ENCODE peak calls at places on chromosomes 7 and 10, in five cellular contexts. N is SK-N-SH, O is stomach, I is suprapubic skin, V is SK-N-MC. K is an unnamed sample.
A peak's percentile ranks its signal among the peaks of the same experiment; 100 is the strongest.

GRCh38 chr7:48899932-48900331 is 24.4 kb upstream of the CDC14C start:
- DNase-seq in N (no peak), O (no peak), I (no peak), V (no peak), K (no peak)

GRCh38 chr10:83983578-83984255 is 155.6 kb upstream of the GHITM start:
- DNase-seq in N (no peak), O (no peak), I (no peak), V (no peak), K (no peak)

GRCh38 chr7:5514440-5515035 is 90.9 kb upstream of the TNRC18 start:
- DNase-seq in N (no peak), O (no peak), I (no peak), V (no peak), K (no peak)

GRCh38 chr10:100883322-100883821 is 29.4 kb upstream of the SLF2 start:
- DNase-seq in N (no peak), O (no peak), I (no peak), V (no peak), K (no peak)

GRCh38 chr10:91551856-91552255 is 81.0 kb downstream of the PPP1R3C start:
- DNase-seq in N (peak; percentile 55), O (peak; percentile 38), I (no peak), V (no peak), K (no peak)

GRCh38 chr7:45874408-45875131 is 1.7 kb upstream of the CCDC201 start:
- DNase-seq in N (no peak), O (no peak), I (no peak), V (no peak), K (no peak)

GRCh38 chr10:4033341-4033896 is 248.4 kb upstream of the KLF6 start:
- DNase-seq in N (no peak), O (no peak), I (no peak), V (no peak), K (no peak)

GRCh38 chr10:75203724-75204123 is 6.9 kb upstream of the VDAC2 start:
- DNase-seq in N (no peak), O (peak; percentile 1), I (no peak), V (no peak), K (no peak)

GRCh38 chr7:20269726-20270125 is 52.5 kb upstream of the MACC1 start:
- DNase-seq in N (no peak), O (no peak), I (no peak), V (no peak), K (no peak)

GRCh38 chr7:68785036-68785435 is 813.2 kb upstream of the AUTS2 start:
- DNase-seq in N (no peak), O (no peak), I (no peak), V (no peak), K (no peak)

GRCh38 chr10:107168739-107169138 is 4.2 kb upstream of the SORCS1 start:
- DNase-seq in N (no peak), O (no peak), I (no peak), V (no peak), K (no peak)

GRCh38 chr10:132859084-132859855 is 73.3 kb upstream of the NKX6-2 start:
- DNase-seq in N (no peak), O (no peak), I (no peak), V (no peak), K (peak; percentile 39)

DNA sequence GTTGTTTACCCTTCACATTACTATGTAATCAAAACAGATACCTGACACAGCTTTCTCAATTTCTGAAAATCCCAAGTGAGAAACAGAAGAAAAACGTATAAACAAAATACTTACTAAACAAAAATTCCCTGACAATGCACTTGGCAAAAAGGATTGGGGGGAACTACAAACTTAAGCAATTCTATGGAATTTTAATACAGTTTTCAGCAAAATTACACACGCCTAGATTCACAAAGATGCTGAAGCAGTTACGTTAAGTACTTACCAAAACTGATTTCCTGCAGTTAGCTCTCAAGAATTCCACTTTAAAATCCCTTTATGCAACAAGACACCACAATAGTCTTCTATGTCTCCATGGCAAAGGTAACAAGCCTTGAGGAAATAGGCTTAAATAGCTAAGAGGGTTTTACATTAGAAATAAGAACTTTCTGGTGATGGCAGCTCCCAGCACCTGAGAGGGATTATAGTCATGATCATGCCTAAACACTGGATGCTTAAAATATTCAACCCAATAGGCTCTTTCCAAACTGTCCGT is 10.8 kb downstream of the TOMM7 start:
- DNase-seq in N (no peak), O (no peak), I (no peak), V (no peak), K (no peak)
- TF ChIP-seq POLR2AphosphoS5 in N (no peak), O (no peak), I (no peak), V (no peak), K (no peak)

DNA sequence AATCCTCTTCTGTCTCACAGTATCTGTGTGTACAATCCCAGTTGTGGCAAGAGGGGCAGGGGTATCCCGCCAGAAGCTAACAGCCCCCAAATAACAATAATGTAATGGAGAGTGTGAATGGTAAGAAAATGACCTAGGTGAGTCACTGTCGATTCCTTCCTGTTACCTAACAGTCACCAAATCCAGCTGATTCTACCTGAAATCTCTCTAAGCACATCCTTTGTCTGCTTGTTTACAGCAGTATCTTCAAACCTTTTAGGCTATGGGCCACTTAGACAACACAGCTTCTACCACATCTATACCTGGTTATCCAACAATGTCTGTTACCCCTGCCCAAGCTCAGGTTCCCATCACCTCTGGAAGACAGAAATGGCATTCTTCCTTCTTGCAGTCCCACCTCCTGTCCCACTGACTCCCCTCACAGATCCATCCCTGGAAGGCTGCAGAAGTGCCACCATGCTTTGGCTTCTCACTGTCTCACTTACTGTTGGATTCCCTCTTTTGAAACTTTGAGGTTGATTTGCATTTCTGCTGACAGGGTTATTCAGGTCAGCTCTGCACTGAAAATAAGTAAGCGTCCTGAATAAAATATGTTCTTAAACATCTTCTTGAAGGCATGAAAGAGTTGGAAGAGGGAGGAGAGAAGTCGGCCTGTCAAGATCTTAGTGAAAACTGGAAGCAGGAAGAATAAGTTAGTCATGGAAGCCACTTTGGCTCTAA is 13.1 kb downstream of the PIP4K2A start:
- DNase-seq in N (no peak), O (no peak), I (no peak), V (no peak), K (no peak)
- TF ChIP-seq POLR2AphosphoS5 in N (no peak), O (no peak), I (no peak), V (no peak), K (no peak)

GRCh38 chr7:44461387-44461786 is 29.1 kb downstream of the NUDCD3 start:
- DNase-seq in N (no peak), O (no peak), I (no peak), V (no peak), K (no peak)
- TF ChIP-seq POLR2AphosphoS5 in N (no peak), O (no peak), I (no peak), V (no peak), K (no peak)

GRCh38 chr7:104152468-104152867 is 55.3 kb downstream of the ORC5 start:
- DNase-seq in N (no peak), O (no peak), I (no peak), V (no peak), K (no peak)
- TF ChIP-seq POLR2AphosphoS5 in N (no peak), O (no peak), I (no peak), V (no peak), K (no peak)

GRCh38 chr10:119284679-119285096 is 77.3 kb downstream of the GRK5 start:
- DNase-seq in N (no peak), O (peak; percentile 67), I (no peak), V (no peak), K (peak; percentile 66)
- TF ChIP-seq POLR2AphosphoS5 in N (no peak), O (peak; percentile 7), I (no peak), V (no peak), K (peak; percentile 28)

DNA sequence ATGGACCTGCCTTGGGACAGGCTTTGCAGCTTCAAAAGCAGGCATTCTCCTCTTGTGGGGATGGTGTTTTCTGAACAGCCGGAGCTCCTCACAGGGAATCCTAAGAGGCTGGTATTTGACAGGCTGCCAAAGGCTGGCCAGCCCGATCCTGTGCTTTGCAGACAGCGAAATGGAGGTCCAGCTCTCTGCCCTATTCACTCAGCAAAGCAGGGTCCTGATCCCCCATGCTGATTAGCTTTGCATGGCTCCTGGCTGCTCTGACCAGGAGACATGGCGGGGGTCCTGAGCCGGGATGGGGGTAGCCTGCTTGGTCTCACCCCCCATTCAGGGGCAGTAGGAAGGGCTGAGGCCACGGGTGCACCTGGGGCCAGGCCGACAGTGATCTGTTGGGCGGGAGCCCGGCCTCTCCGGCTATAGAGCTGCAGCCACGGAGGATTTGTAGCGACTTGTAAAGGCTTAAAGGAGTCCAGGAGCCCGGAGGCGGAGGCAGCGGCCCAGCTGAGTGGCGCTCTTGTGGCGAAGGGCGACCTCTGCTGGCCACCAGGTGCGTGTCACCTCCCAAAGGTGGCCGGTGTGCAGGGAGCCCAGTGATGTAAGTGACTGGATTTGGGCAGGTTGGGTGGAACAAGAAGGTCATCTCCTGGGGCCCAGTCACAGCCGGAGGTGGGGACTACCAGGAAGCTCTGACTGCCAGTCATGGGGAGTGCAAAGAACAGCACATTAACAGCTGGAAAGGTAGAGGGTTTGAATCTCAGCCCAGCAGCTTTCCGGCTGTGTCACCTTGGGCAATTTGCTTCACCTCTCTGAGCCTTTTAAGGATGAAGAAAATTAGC is 126.5 kb downstream of the ZMIZ1 start:
- DNase-seq in N (peak; percentile 85), O (peak; percentile 92), I (peak; percentile 95), V (peak; percentile 10), K (peak; percentile 96)
- TF ChIP-seq POLR2AphosphoS5 in N (no peak), O (peak; percentile 85), I (peak; percentile 79), V (no peak), K (peak; percentile 79)

GRCh38 chr7:123643495-123644428 is 11.9 kb upstream of the LMOD2 start:
- DNase-seq in N (peak; percentile 77), O (no peak), I (no peak), V (peak; percentile 16), K (no peak)
- TF ChIP-seq POLR2AphosphoS5 in N (peak; percentile 50), O (peak; percentile 26), I (no peak), V (no peak), K (no peak)

GRCh38 chr10:101939273-101939635 is 95.7 kb upstream of the KCNIP2 start:
- DNase-seq in N (no peak), O (no peak), I (no peak), V (no peak), K (no peak)

GRCh38 chr10:101940916-101941315 is 97.3 kb upstream of the KCNIP2 start:
- DNase-seq in N (no peak), O (no peak), I (no peak), V (no peak), K (no peak)

GRCh38 chr10:101935431-101935830 is 91.8 kb upstream of the KCNIP2 start:
- DNase-seq in N (no peak), O (no peak), I (no peak), V (no peak), K (no peak)

GRCh38 chr10:101939718-101940117 is 96.1 kb upstream of the KCNIP2 start:
- DNase-seq in N (no peak), O (no peak), I (no peak), V (no peak), K (no peak)

DNA sequence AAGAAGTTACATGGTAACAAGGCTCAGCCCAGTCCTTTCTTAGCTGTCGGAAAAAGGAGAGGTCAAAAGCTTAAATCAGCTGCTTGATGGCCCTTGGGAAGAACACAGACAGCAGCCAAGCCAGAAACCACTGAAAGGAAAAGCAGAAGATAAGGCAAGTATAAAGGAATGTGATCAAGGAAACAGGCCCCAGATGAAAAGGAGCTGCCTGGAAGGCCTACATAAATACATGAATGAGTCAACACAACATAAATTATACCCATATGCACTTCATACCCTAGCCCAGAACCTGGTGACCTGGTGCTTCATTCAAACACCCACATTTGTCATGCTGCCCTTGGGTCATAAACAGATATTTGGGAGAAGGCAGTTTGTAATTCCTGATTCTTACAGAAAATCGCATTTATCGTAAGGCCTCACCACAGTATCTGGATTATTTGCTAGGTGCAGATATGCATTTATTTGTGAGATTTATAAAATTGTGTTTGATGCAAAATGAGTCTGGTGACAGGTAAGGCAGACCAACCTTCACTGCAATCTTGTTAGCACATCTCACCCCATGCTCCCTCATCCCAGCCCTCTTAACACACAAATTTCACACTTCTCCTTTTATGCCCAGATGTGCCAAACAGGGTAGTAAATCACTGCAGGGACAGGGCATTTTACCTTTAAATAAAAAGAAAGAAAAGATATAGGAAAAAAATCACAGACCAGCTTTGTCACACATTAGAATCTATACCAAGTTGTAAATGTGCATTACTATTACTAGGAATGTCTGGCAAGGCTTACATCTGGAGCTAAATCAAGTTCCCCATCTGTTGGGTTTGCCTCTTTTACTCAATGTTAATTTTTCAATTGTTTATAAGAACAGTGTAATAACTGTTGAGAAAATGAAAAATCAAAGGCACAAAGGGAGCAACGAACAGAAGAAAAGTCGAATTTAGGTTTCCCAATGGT is 95.0 kb upstream of the KCNIP2 start:
- DNase-seq in N (no peak), O (no peak), I (no peak), V (no peak), K (no peak)
- TF ChIP-seq POLR2AphosphoS5 in N (peak; percentile 69), O (peak; percentile 24), I (no peak), V (no peak), K (no peak)